ENCODE peak calls at places on chromosomes 11 and 22, in eight cellular contexts. One of them, this sample, is unnamed.

GRCh38 chr22:49883294-49883640 is 29.6 kb downstream of the ZBED4 start:
- DNase-seq in heart left ventricle: no peak
- DNase-seq in gastrocnemius medialis: no peak
- DNase-seq in Caco-2: no peak
- DNase-seq in tibial nerve: no peak
- DNase-seq in esophagus squamous epithelium: no peak
- DNase-seq in A549: no peak
- DNase-seq in aorta: no peak
- DNase-seq in this sample: no peak

GRCh38 chr11:108203075-108203474 is 19.4 kb downstream of the NPAT start:
- DNase-seq in heart left ventricle: no peak
- DNase-seq in gastrocnemius medialis: no peak
- DNase-seq in Caco-2: no peak
- DNase-seq in tibial nerve: no peak
- DNase-seq in esophagus squamous epithelium: no peak
- DNase-seq in A549: no peak
- DNase-seq in aorta: no peak
- DNase-seq in this sample: no peak

GRCh38 chr22:45537734-45538181 is 35.1 kb downstream of the FBLN1 start:
- DNase-seq in heart left ventricle: peak; percentile 60
- DNase-seq in gastrocnemius medialis: no peak
- DNase-seq in Caco-2: no peak
- DNase-seq in tibial nerve: peak; percentile 38
- DNase-seq in esophagus squamous epithelium: no peak
- DNase-seq in A549: no peak
- DNase-seq in aorta: peak; percentile 84
- DNase-seq in this sample: peak; percentile 99

GRCh38 chr11:66100272-66101037 is 30.4 kb downstream of the PACS1 start:
- DNase-seq in heart left ventricle: peak; percentile 68
- DNase-seq in gastrocnemius medialis: peak; percentile 49
- DNase-seq in Caco-2: no peak
- DNase-seq in tibial nerve: peak; percentile 41
- DNase-seq in esophagus squamous epithelium: peak; percentile 15
- DNase-seq in A549: peak; percentile 59
- DNase-seq in aorta: peak; percentile 79
- DNase-seq in this sample: no peak

GRCh38 chr11:118629761-118630661 is 22.6 kb downstream of the PHLDB1 start:
- DNase-seq in heart left ventricle: no peak
- DNase-seq in gastrocnemius medialis: no peak
- DNase-seq in Caco-2: no peak
- DNase-seq in tibial nerve: no peak
- DNase-seq in esophagus squamous epithelium: no peak
- DNase-seq in A549: no peak
- DNase-seq in aorta: no peak
- DNase-seq in this sample: no peak

GRCh38 chr11:108803781-108804180 is 138.9 kb downstream of the DDX10 start:
- DNase-seq in heart left ventricle: no peak
- DNase-seq in gastrocnemius medialis: no peak
- DNase-seq in Caco-2: no peak
- DNase-seq in tibial nerve: no peak
- DNase-seq in esophagus squamous epithelium: no peak
- DNase-seq in A549: no peak
- DNase-seq in aorta: no peak
- DNase-seq in this sample: peak; percentile 14

GRCh38 chr11:35303596-35304392 is 115.6 kb downstream of the SLC1A2 start:
- DNase-seq in heart left ventricle: peak; percentile 37
- DNase-seq in gastrocnemius medialis: peak; percentile 80
- DNase-seq in Caco-2: no peak
- DNase-seq in tibial nerve: peak; percentile 82
- DNase-seq in esophagus squamous epithelium: no peak
- DNase-seq in A549: peak; percentile 83
- DNase-seq in aorta: peak; percentile 72
- DNase-seq in this sample: no peak

GRCh38 chr11:44382648-44383240 is 72.8 kb upstream of the ALX4 start:
- DNase-seq in heart left ventricle: no peak
- DNase-seq in gastrocnemius medialis: no peak
- DNase-seq in Caco-2: no peak
- DNase-seq in tibial nerve: no peak
- DNase-seq in esophagus squamous epithelium: no peak
- DNase-seq in A549: no peak
- DNase-seq in aorta: no peak
- DNase-seq in this sample: no peak

GRCh38 chr11:1368216-1368615 is 21.5 kb upstream of the BRSK2 start:
- DNase-seq in heart left ventricle: no peak
- DNase-seq in gastrocnemius medialis: no peak
- DNase-seq in Caco-2: no peak
- DNase-seq in tibial nerve: no peak
- DNase-seq in esophagus squamous epithelium: no peak
- DNase-seq in A549: no peak
- DNase-seq in aorta: no peak
- DNase-seq in this sample: no peak

GRCh38 chr11:72813740-72814138 is 472 bp upstream of the ATG16L2 start:
- DNase-seq in heart left ventricle: peak; percentile 85
- DNase-seq in gastrocnemius medialis: peak; percentile 72
- DNase-seq in Caco-2: peak; percentile 90
- DNase-seq in tibial nerve: peak; percentile 59
- DNase-seq in esophagus squamous epithelium: no peak
- DNase-seq in A549: peak; percentile 89
- DNase-seq in aorta: peak; percentile 90
- DNase-seq in this sample: peak; percentile 85

GRCh38 chr11:123560001-123560400 is 94.4 kb downstream of the SCN3B start:
- DNase-seq in heart left ventricle: peak; percentile 49
- DNase-seq in gastrocnemius medialis: peak; percentile 51
- DNase-seq in Caco-2: no peak
- DNase-seq in tibial nerve: peak; percentile 16
- DNase-seq in esophagus squamous epithelium: no peak
- DNase-seq in A549: no peak
- DNase-seq in aorta: peak; percentile 76
- DNase-seq in this sample: no peak

GRCh38 chr11:114847599-114847998 is 169.3 kb downstream of the NXPE2 start:
- DNase-seq in heart left ventricle: no peak
- DNase-seq in gastrocnemius medialis: no peak
- DNase-seq in Caco-2: no peak
- DNase-seq in tibial nerve: no peak
- DNase-seq in esophagus squamous epithelium: no peak
- DNase-seq in A549: no peak
- DNase-seq in aorta: no peak
- DNase-seq in this sample: no peak

GRCh38 chr22:20299736-20300136 is 20.1 kb downstream of the DGCR6L start:
- DNase-seq in heart left ventricle: no peak
- DNase-seq in gastrocnemius medialis: peak; percentile 35
- DNase-seq in Caco-2: no peak
- DNase-seq in tibial nerve: no peak
- DNase-seq in esophagus squamous epithelium: no peak
- DNase-seq in A549: no peak
- DNase-seq in aorta: no peak
- DNase-seq in this sample: no peak

GRCh38 chr11:30149998-30150397 is 80.8 kb upstream of the FSHB start:
- DNase-seq in heart left ventricle: no peak
- DNase-seq in gastrocnemius medialis: no peak
- DNase-seq in Caco-2: no peak
- DNase-seq in tibial nerve: no peak
- DNase-seq in esophagus squamous epithelium: no peak
- DNase-seq in A549: no peak
- DNase-seq in aorta: no peak
- DNase-seq in this sample: no peak

GRCh38 chr22:18111759-18112330 is 1.2 kb downstream of the TUBA8 start:
- DNase-seq in heart left ventricle: peak; percentile 55
- DNase-seq in gastrocnemius medialis: peak; percentile 88
- DNase-seq in Caco-2: no peak
- DNase-seq in tibial nerve: no peak
- DNase-seq in esophagus squamous epithelium: no peak
- DNase-seq in A549: no peak
- DNase-seq in aorta: no peak
- DNase-seq in this sample: no peak

GRCh38 chr11:64048042-64048854 is 12.5 kb downstream of the FLRT1 start:
- DNase-seq in heart left ventricle: no peak
- DNase-seq in gastrocnemius medialis: peak; percentile 42
- DNase-seq in Caco-2: no peak
- DNase-seq in tibial nerve: no peak
- DNase-seq in esophagus squamous epithelium: no peak
- DNase-seq in A549: no peak
- DNase-seq in aorta: no peak
- DNase-seq in this sample: no peak

GRCh38 chr22:50440544-50441249 is 34.1 kb downstream of the SBF1 start:
- DNase-seq in heart left ventricle: no peak
- DNase-seq in gastrocnemius medialis: no peak
- DNase-seq in Caco-2: no peak
- DNase-seq in tibial nerve: no peak
- DNase-seq in esophagus squamous epithelium: no peak
- DNase-seq in A549: no peak
- DNase-seq in aorta: peak; percentile 44
- DNase-seq in this sample: no peak

GRCh38 chr22:28247667-28248363 is 328.8 kb upstream of the PITPNB start:
- DNase-seq in heart left ventricle: no peak
- DNase-seq in gastrocnemius medialis: no peak
- DNase-seq in Caco-2: no peak
- DNase-seq in tibial nerve: no peak
- DNase-seq in esophagus squamous epithelium: no peak
- DNase-seq in A549: no peak
- DNase-seq in aorta: no peak
- DNase-seq in this sample: no peak
- H3K4me1 ChIP-seq in heart left ventricle: peaks cover 43% of the 10 kb centered on the region
- H3K4me1 ChIP-seq in gastrocnemius medialis: peaks cover 50% of the 10 kb centered on the region
- H3K4me1 ChIP-seq in Caco-2: peaks cover 12% of the 10 kb centered on the region
- H3K4me1 ChIP-seq in tibial nerve: peaks cover 35% of the 10 kb centered on the region
- H3K4me1 ChIP-seq in esophagus squamous epithelium: no peaks in the 10 kb centered on the region
- H3K4me1 ChIP-seq in A549: peaks cover 20% of the 10 kb centered on the region
- H3K4me1 ChIP-seq in aorta: no peaks in the 10 kb centered on the region
- H3K4me1 ChIP-seq in this sample: peaks cover 8% of the 10 kb centered on the region

DNA sequence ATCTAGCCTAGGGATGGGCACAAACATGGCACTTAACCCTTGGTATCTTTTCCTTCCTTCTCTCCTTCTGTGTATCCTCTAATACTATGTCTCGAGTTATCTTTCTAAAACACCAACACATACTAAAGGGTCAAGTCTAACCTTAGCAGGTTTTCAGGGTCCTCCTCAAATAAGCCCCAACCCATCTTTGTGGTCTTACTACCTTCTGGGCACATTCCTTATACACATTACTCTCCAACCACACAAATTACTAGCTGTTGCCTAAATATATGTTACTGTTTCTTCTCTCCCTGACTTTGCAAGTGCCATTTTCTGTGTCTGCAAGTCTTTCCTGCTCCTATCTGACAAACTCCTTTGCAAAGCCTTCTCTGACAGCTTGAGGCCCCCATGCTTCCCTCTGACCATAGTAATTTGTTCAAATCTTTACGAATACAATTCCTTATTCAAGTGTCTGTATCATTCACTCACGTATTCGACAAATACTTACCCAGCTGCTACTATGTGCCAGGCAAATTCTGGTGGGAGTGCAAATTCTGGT is 15.8 kb upstream of the NUP160 start:
- DNase-seq in heart left ventricle: no peak
- DNase-seq in gastrocnemius medialis: no peak
- DNase-seq in Caco-2: no peak
- DNase-seq in tibial nerve: no peak
- DNase-seq in esophagus squamous epithelium: no peak
- DNase-seq in A549: no peak
- DNase-seq in aorta: no peak
- DNase-seq in this sample: no peak
- H3K4me1 ChIP-seq in heart left ventricle: peaks cover 16% of the 10 kb centered on the region
- H3K4me1 ChIP-seq in gastrocnemius medialis: no peaks in the 10 kb centered on the region
- H3K4me1 ChIP-seq in Caco-2: peaks cover 17% of the 10 kb centered on the region
- H3K4me1 ChIP-seq in tibial nerve: peaks cover 50% of the 10 kb centered on the region
- H3K4me1 ChIP-seq in esophagus squamous epithelium: no peaks in the 10 kb centered on the region
- H3K4me1 ChIP-seq in A549: peaks cover 57% of the 10 kb centered on the region
- H3K4me1 ChIP-seq in aorta: no peaks in the 10 kb centered on the region
- H3K4me1 ChIP-seq in this sample: peaks cover 10% of the 10 kb centered on the region

GRCh38 chr22:36355894-36356293 is 31.9 kb downstream of the MYH9 start:
- DNase-seq in heart left ventricle: no peak
- DNase-seq in gastrocnemius medialis: no peak
- DNase-seq in Caco-2: no peak
- DNase-seq in tibial nerve: no peak
- DNase-seq in esophagus squamous epithelium: no peak
- DNase-seq in A549: no peak
- DNase-seq in aorta: no peak
- DNase-seq in this sample: no peak
- H3K4me1 ChIP-seq in heart left ventricle: peaks cover 94% of the 10 kb centered on the region
- H3K4me1 ChIP-seq in gastrocnemius medialis: peaks cover 56% of the 10 kb centered on the region
- H3K4me1 ChIP-seq in Caco-2: peaks cover 89% of the 10 kb centered on the region
- H3K4me1 ChIP-seq in tibial nerve: peaks cover 93% of the 10 kb centered on the region
- H3K4me1 ChIP-seq in esophagus squamous epithelium: peaks cover 93% of the 10 kb centered on the region
- H3K4me1 ChIP-seq in A549: peaks cover 99% of the 10 kb centered on the region
- H3K4me1 ChIP-seq in aorta: peaks cover 17% of the 10 kb centered on the region
- H3K4me1 ChIP-seq in this sample: peaks cover 57% of the 10 kb centered on the region

GRCh38 chr11:71452354-71453020 is 516 bp upstream of the NADSYN1 start:
- DNase-seq in heart left ventricle: peak; percentile 52
- DNase-seq in gastrocnemius medialis: peak; percentile 37
- DNase-seq in Caco-2: peak; percentile 22
- DNase-seq in tibial nerve: no peak
- DNase-seq in esophagus squamous epithelium: no peak
- DNase-seq in A549: no peak
- DNase-seq in aorta: peak; percentile 80
- DNase-seq in this sample: no peak

GRCh38 chr11:71450507-71450906 is 2.3 kb upstream of the DHCR7 start:
- DNase-seq in heart left ventricle: no peak
- DNase-seq in gastrocnemius medialis: no peak
- DNase-seq in Caco-2: no peak
- DNase-seq in tibial nerve: no peak
- DNase-seq in esophagus squamous epithelium: no peak
- DNase-seq in A549: no peak
- DNase-seq in aorta: no peak
- DNase-seq in this sample: no peak

GRCh38 chr11:71453021-71453910 is at the start of gene NADSYN1:
- DNase-seq in heart left ventricle: peak; percentile 98
- DNase-seq in gastrocnemius medialis: peak; percentile 96
- DNase-seq in Caco-2: peak; percentile 99
- DNase-seq in tibial nerve: peak; percentile 94
- DNase-seq in esophagus squamous epithelium: peak; percentile 81
- DNase-seq in A549: peak; percentile 93
- DNase-seq in aorta: peak; percentile 99
- DNase-seq in this sample: peak; percentile 64

GRCh38 chr11:71453911-71454304 is 905 bp downstream of the NADSYN1 start:
- DNase-seq in heart left ventricle: no peak
- DNase-seq in gastrocnemius medialis: no peak
- DNase-seq in Caco-2: no peak
- DNase-seq in tibial nerve: no peak
- DNase-seq in esophagus squamous epithelium: no peak
- DNase-seq in A549: no peak
- DNase-seq in aorta: no peak
- DNase-seq in this sample: no peak

DNA sequence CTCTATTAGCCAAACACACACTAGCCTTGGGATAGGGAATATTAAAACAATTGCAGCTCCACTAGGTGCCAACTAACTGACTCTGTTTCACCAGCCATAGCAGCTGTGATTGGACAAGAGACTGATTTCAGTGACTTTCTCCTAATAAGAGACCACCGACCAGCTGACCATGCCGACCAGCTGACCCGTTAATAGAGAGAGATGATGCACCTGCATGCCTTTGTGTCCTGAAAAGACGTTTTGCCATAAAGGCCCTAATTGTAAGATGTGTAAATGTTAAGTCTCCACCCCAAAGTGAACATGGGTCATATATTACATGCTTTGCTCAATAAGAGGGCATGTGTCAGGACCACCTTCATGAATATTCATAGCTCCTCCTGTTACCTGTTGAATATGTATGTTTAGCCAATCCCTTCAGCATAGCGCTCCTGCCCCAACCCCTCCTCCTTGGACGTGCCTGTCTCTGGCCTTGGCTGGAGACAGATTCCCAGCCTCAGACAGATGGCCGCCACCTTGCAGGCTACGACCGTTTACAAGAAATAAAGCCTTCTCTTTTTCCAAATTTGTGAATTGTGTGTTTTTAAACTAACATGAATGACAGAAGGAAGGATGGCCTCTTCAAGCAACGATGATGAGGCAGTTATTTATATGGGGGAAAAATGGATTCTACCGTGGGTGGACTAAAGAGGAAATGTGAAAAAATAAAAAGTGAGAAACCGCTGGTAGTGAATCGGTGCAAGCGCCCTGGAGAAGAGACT is 1.2 kb upstream of the NADSYN1 start:
- DNase-seq in heart left ventricle: no peak
- DNase-seq in gastrocnemius medialis: peak; percentile 32
- DNase-seq in Caco-2: peak; percentile 58
- DNase-seq in tibial nerve: no peak
- DNase-seq in esophagus squamous epithelium: no peak
- DNase-seq in A549: no peak
- DNase-seq in aorta: peak; percentile 46
- DNase-seq in this sample: no peak
- H3K4me1 ChIP-seq in heart left ventricle: peaks cover 34% of the 10 kb centered on the region
- H3K4me1 ChIP-seq in gastrocnemius medialis: peaks cover 26% of the 10 kb centered on the region
- H3K4me1 ChIP-seq in Caco-2: peaks cover 23% of the 10 kb centered on the region
- H3K4me1 ChIP-seq in tibial nerve: peaks cover 61% of the 10 kb centered on the region
- H3K4me1 ChIP-seq in esophagus squamous epithelium: peaks cover 37% of the 10 kb centered on the region
- H3K4me1 ChIP-seq in A549: peaks cover 26% of the 10 kb centered on the region
- H3K4me1 ChIP-seq in aorta: no peaks in the 10 kb centered on the region
- H3K4me1 ChIP-seq in this sample: peaks cover 3% of the 10 kb centered on the region